ENCODE peak calls at places on chromosome 12, in four cellular contexts. One of them, this sample, is unnamed.

GRCh38 chr12:63415357-63415756 is 252.9 kb downstream of the DPY19L2 start:
- DNase-seq in H1: no peak
- DNase-seq in K562: no peak
- DNase-seq in GM12878: no peak
- DNase-seq in this sample: no peak

GRCh38 chr12:110256780-110257431 is 24.1 kb upstream of the ATP2A2 start:
- DNase-seq in K562: no peak
- DNase-seq in GM12878: no peak
- DNase-seq in H1: no peak
- DNase-seq in this sample: no peak

GRCh38 chr12:39503445-39503844 is 60.5 kb upstream of the KIF21A start:
- DNase-seq in GM12878: no peak
- DNase-seq in K562: no peak
- DNase-seq in H1: no peak
- DNase-seq in this sample: no peak

GRCh38 chr12:57838594-57839302 is 7.8 kb downstream of the CTDSP2 start:
- DNase-seq in GM12878: no peak
- DNase-seq in H1: no peak
- DNase-seq in K562: no peak
- DNase-seq in this sample: peak

GRCh38 chr12:103727638-103728037 is 113.4 kb downstream of the NT5DC3 start:
- DNase-seq in H1: no peak
- DNase-seq in GM12878: no peak
- DNase-seq in K562: no peak
- DNase-seq in this sample: no peak

GRCh38 chr12:118371354-118372282 is 1.1 kb downstream of the TAOK3 start:
- DNase-seq in H1: peak
- DNase-seq in GM12878: no peak
- DNase-seq in K562: peak
- DNase-seq in this sample: no peak

GRCh38 chr12:30450872-30451271 is 244.8 kb downstream of the IPO8 start:
- DNase-seq in K562: peak
- DNase-seq in H1: no peak
- DNase-seq in GM12878: no peak
- DNase-seq in this sample: no peak

GRCh38 chr12:2615665-2616387 is 178.9 kb upstream of the FKBP4 start:
- DNase-seq in GM12878: no peak
- DNase-seq in H1: no peak
- DNase-seq in K562: no peak
- DNase-seq in this sample: peak

GRCh38 chr12:88453323-88453722 is 126.9 kb downstream of the KITLG start:
- DNase-seq in K562: no peak
- DNase-seq in H1: no peak
- DNase-seq in GM12878: no peak
- DNase-seq in this sample: peak

GRCh38 chr12:126742326-126742725 is 1524.6 kb upstream of the TMEM132C start:
- DNase-seq in K562: no peak
- DNase-seq in GM12878: no peak
- DNase-seq in H1: no peak
- DNase-seq in this sample: no peak

GRCh38 chr12:49288412-49288853 is 6.5 kb upstream of the PRPH start:
- DNase-seq in H1: peak
- DNase-seq in GM12878: peak
- DNase-seq in K562: peak
- DNase-seq in this sample: peak

GRCh38 chr12:75245108-75245507 is 35.5 kb upstream of the KCNC2 start:
- DNase-seq in K562: no peak
- DNase-seq in GM12878: no peak
- DNase-seq in H1: no peak
- DNase-seq in this sample: no peak

GRCh38 chr12:113266106-113266895 is 45.0 kb downstream of the TPCN1 start:
- DNase-seq in H1: no peak
- DNase-seq in K562: no peak
- DNase-seq in GM12878: no peak
- DNase-seq in this sample: no peak
- TF ChIP-seq CHD1 in H1: no peak
- TF ChIP-seq CHD1 in K562: no peak
- TF ChIP-seq CHD1 in GM12878: no peak
- TF ChIP-seq CHD1 in this sample: no peak

DNA sequence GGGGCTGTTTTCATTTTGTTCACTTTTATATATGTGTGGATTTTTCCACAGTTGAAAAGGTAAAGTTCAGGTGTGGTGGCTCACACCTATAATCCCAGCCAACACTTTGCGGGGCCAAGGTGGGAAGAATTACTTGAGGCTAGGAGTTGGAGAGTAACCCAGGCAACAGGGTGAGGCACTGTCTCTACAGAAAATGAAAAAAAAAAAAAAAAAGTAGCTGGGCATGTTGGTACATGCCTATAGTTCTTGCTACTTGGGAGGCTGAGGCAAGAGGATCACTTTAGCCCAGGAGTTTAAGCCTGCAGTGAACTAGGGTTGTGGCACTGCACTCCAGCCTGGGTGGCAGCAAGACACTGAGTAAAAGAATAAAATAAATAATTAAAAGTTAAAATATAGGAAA is 326.5 kb downstream of the NAV3 start:
- DNase-seq in K562: no peak
- DNase-seq in H1: no peak
- DNase-seq in GM12878: no peak
- DNase-seq in this sample: no peak
- TF ChIP-seq CHD1 in K562: no peak
- TF ChIP-seq CHD1 in H1: no peak
- TF ChIP-seq CHD1 in GM12878: no peak
- TF ChIP-seq CHD1 in this sample: no peak

DNA sequence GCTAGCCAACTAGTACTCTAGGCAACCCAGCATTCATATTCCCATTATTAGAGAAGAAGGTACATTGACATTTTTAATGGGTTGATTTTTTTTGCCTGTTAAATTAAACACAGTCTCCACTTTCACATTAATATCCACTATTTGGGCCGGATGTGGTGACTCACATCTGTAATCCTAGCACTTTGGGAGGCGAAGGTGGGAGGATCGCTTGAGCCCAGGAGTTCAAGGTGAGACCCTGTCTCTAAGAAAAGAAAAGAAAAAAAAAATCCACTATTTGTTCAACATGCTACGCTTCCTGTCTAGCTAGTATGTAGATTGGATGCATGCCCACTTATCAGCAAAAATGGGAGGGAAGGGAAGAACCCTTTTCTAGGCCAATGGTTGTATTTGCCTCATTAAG is 7.1 kb upstream of the CRADD start:
- DNase-seq in H1: no peak
- DNase-seq in GM12878: no peak
- DNase-seq in K562: no peak
- DNase-seq in this sample: no peak
- TF ChIP-seq CHD1 in H1: no peak
- TF ChIP-seq CHD1 in GM12878: no peak
- TF ChIP-seq CHD1 in K562: no peak
- TF ChIP-seq CHD1 in this sample: no peak

GRCh38 chr12:92032965-92033364 is 112.7 kb downstream of the BTG1 start:
- DNase-seq in H1: no peak
- DNase-seq in GM12878: no peak
- DNase-seq in K562: no peak
- DNase-seq in this sample: no peak

GRCh38 chr12:92029136-92029535 is 116.5 kb downstream of the BTG1 start:
- DNase-seq in H1: no peak
- DNase-seq in GM12878: no peak
- DNase-seq in K562: no peak
- DNase-seq in this sample: no peak

GRCh38 chr12:92032101-92032500 is 113.5 kb downstream of the BTG1 start:
- DNase-seq in GM12878: no peak
- DNase-seq in H1: no peak
- DNase-seq in K562: no peak
- DNase-seq in this sample: no peak

GRCh38 chr12:92029902-92030586 is 115.6 kb downstream of the BTG1 start:
- DNase-seq in GM12878: no peak
- DNase-seq in K562: no peak
- DNase-seq in H1: no peak
- DNase-seq in this sample: no peak

GRCh38 chr12:92030618-92031017 is 115.0 kb downstream of the BTG1 start:
- DNase-seq in K562: peak
- DNase-seq in H1: no peak
- DNase-seq in GM12878: peak
- DNase-seq in this sample: peak
- TF ChIP-seq CHD1 in K562: no peak
- TF ChIP-seq CHD1 in H1: no peak
- TF ChIP-seq CHD1 in GM12878: no peak
- TF ChIP-seq CHD1 in this sample: no peak

GRCh38 chr12:28328967-28329366 is 138.7 kb downstream of the CCDC91 start:
- DNase-seq in GM12878: no peak
- DNase-seq in H1: no peak
- DNase-seq in K562: no peak
- DNase-seq in this sample: no peak
- TF ChIP-seq CHD1 in GM12878: no peak
- TF ChIP-seq CHD1 in H1: no peak
- TF ChIP-seq CHD1 in K562: no peak
- TF ChIP-seq CHD1 in this sample: no peak

GRCh38 chr12:46667547-46667946 is 158.2 kb downstream of the SLC38A4 start:
- DNase-seq in K562: no peak
- DNase-seq in GM12878: no peak
- DNase-seq in H1: no peak
- DNase-seq in this sample: peak

GRCh38 chr12:46660719-46661118 is 165.1 kb downstream of the SLC38A4 start:
- DNase-seq in H1: no peak
- DNase-seq in K562: no peak
- DNase-seq in GM12878: no peak
- DNase-seq in this sample: peak

GRCh38 chr12:46663297-46663696 is 162.5 kb downstream of the SLC38A4 start:
- DNase-seq in H1: no peak
- DNase-seq in K562: peak
- DNase-seq in GM12878: no peak
- DNase-seq in this sample: no peak

GRCh38 chr12:46661161-46661845 is 164.5 kb downstream of the SLC38A4 start:
- DNase-seq in K562: peak
- DNase-seq in H1: no peak
- DNase-seq in GM12878: peak
- DNase-seq in this sample: peak

GRCh38 chr12:46664771-46665287 is 161.0 kb downstream of the SLC38A4 start:
- DNase-seq in GM12878: peak
- DNase-seq in K562: peak
- DNase-seq in H1: no peak
- DNase-seq in this sample: peak
- TF ChIP-seq CHD1 in GM12878: no peak
- TF ChIP-seq CHD1 in K562: no peak
- TF ChIP-seq CHD1 in H1: no peak
- TF ChIP-seq CHD1 in this sample: no peak

This sample was measured in IMR-90.